ENCODE peak calls at places on chromosomes 13 and 19, in five cellular contexts. A is IMR-90, K is WTC11, Z is SK-N-SH, H is HepG2. L is an unnamed sample.
A peak's percentile ranks its signal among the peaks of the same experiment; 100 is the strongest.

GRCh38 chr19:5149508-5149907 is 180.6 kb downstream of the KDM4B start:
- DNase-seq in A (no peak), K (no peak), Z (no peak), H (no peak), L (no peak)

GRCh38 chr19:13212759-13213330 is 62.6 kb downstream of the IER2 start:
- DNase-seq in A (peak; percentile 43), K (peak; percentile 84), Z (peak; percentile 72), H (peak; percentile 58), L (peak; percentile 51)

GRCh38 chr13:30841161-30841560 is 64.9 kb upstream of the MEDAG start:
- DNase-seq in A (peak; percentile 45), K (no peak), Z (no peak), H (no peak), L (no peak)

GRCh38 chr13:79423801-79424642 is 18.0 kb upstream of the RBM26 start:
- DNase-seq in A (peak; percentile 63), K (no peak), Z (peak; percentile 45), H (peak; percentile 29), L (no peak)

GRCh38 chr13:109720758-109721184 is 65.6 kb downstream of the IRS2 start:
- DNase-seq in A (no peak), K (no peak), Z (no peak), H (peak; percentile 35), L (peak; percentile 61)

GRCh38 chr13:52969373-52969772 is 59.2 kb upstream of the OLFM4 start:
- DNase-seq in A (no peak), K (no peak), Z (no peak), H (no peak), L (no peak)

GRCh38 chr19:13102416-13102665 is 317 bp downstream of the LYL1 start:
- DNase-seq in A (no peak), K (no peak), Z (no peak), H (no peak), L (no peak)

GRCh38 chr13:106500450-106500849 is 35.0 kb downstream of the EFNB2 start:
- DNase-seq in A (no peak), K (no peak), Z (no peak), H (no peak), L (no peak)

GRCh38 chr13:31686660-31687430 is 52.5 kb upstream of the RXFP2 start:
- DNase-seq in A (no peak), K (no peak), Z (no peak), H (no peak), L (no peak)

GRCh38 chr13:110266983-110267382 is 40.0 kb downstream of the COL4A1 start:
- DNase-seq in A (no peak), K (peak; percentile 54), Z (peak; percentile 58), H (no peak), L (no peak)

GRCh38 chr13:45768668-45769067 is 66.5 kb downstream of the CBY2 start:
- DNase-seq in A (no peak), K (no peak), Z (no peak), H (no peak), L (no peak)

GRCh38 chr13:60696602-60697001 is 299.6 kb downstream of the TDRD3 start:
- DNase-seq in A (no peak), K (no peak), Z (no peak), H (no peak), L (no peak)

GRCh38 chr19:55642153-55643002 is 1.1 kb upstream of the ZNF581 start:
- DNase-seq in A (no peak), K (peak; percentile 36), Z (peak; percentile 47), H (no peak), L (no peak)

GRCh38 chr19:39970424-39970673 is 616 bp upstream of the PSMC4 start:
- DNase-seq in A (no peak), K (no peak), Z (no peak), H (no peak), L (no peak)

GRCh38 chr19:43526884-43527859 is at the start of gene ETHE1:
- DNase-seq in A (peak; percentile 31), K (peak; percentile 89), Z (peak; percentile 92), H (peak; percentile 44), L (peak; percentile 89)

GRCh38 chr13:38350114-38350617 is 515 bp downstream of the UFM1 start:
- DNase-seq in A (peak; percentile 50), K (peak; percentile 42), Z (peak; percentile 41), H (peak; percentile 49), L (peak; percentile 25)

GRCh38 chr13:96527497-96527896 is 437.6 kb downstream of the HS6ST3 start:
- DNase-seq in A (no peak), K (no peak), Z (no peak), H (no peak), L (no peak)

GRCh38 chr13:112756081-112756480 is 66.2 kb downstream of the ATP11A start:
- DNase-seq in A (no peak), K (no peak), Z (no peak), H (no peak), L (no peak)

GRCh38 chr19:42683917-42684513 is 56.3 kb downstream of the PSG3 start:
- DNase-seq in A (peak; percentile 31), K (peak; percentile 23), Z (peak; percentile 9), H (peak; percentile 5), L (peak; percentile 63)

GRCh38 chr13:57633950-57634828 is 2.6 kb downstream of the PCDH17 start:
- DNase-seq in A (no peak), K (peak; percentile 35), Z (peak; percentile 48), H (no peak), L (no peak)

GRCh38 chr13:57633141-57633949 is 1.8 kb downstream of the PCDH17 start:
- DNase-seq in A (no peak), K (peak; percentile 88), Z (peak; percentile 79), H (no peak), L (no peak)

GRCh38 chr13:57631607-57632275 is at the start of gene PCDH17:
- DNase-seq in A (no peak), K (peak; percentile 54), Z (peak; percentile 62), H (no peak), L (no peak)

GRCh38 chr13:57630661-57631606 is 610 bp upstream of the PCDH17 start:
- DNase-seq in A (no peak), K (no peak), Z (peak; percentile 51), H (no peak), L (no peak)

DNA sequence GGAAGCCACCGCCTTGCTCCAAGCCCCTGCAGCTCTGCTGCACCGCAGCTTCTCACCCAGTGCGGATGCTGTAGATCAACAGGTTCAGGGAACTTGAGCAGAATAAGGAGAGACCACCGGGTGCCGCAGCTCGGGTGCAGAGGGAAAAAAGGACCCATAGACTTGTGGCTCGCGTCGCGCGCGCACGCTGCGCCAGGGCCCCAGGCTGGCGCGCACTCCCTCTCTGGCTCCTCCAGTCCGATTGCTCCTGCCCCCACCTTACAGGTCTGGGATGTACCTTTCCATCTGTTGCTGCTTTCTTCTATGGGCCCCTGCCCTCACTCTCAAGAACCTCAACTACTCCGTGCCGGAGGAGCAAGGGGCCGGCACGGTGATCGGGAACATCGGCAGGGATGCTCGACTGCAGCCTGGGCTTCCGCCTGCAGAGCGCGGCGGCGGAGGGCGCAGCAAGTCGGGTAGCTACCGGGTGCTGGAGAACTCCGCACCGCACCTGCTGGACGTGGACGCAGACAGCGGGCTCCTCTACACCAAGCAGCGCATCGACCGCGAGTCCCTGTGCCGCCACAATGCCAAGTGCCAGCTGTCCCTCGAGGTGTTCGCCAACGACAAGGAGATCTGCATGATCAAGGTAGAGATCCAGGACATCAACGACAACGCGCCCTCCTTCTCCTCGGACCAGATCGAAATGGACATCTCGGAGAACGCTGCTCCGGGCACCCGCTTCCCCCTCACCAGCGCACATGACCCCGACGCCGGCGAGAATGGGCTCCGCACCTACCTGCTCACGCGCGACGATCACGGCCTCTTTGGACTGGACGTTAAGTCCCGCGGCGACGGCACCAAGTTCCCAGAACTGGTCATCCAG is 964 bp downstream of the PCDH17 start:
- DNase-seq in A (no peak), K (peak; percentile 51), Z (peak; percentile 54), H (no peak), L (no peak)
- TF ChIP-seq USF2 in A (no peak), K (no peak), Z (no peak), H (no peak), L (no peak)

DNA sequence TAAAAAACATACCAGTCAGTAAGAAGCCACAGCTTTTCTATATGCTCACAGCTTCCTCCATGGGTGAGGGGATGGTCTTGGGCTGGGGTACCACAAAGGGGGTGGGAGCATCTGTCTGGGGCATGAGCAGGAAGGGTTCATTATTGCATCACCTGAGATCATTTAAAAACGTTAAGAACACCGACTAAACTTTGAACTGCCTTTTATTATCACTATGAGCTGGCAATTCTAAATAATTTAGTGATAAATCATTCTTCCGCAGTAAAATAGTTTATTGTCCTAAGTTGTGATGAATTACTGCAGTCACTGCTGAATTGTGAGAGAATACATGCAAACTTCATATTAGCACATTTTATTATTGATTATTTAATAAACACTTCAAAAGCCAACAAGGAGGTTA is 71.6 kb downstream of the KL start:
- DNase-seq in A (no peak), K (no peak), Z (no peak), H (no peak), L (no peak)
- TF ChIP-seq USF2 in A (no peak), K (no peak), Z (no peak), H (no peak), L (no peak)

DNA sequence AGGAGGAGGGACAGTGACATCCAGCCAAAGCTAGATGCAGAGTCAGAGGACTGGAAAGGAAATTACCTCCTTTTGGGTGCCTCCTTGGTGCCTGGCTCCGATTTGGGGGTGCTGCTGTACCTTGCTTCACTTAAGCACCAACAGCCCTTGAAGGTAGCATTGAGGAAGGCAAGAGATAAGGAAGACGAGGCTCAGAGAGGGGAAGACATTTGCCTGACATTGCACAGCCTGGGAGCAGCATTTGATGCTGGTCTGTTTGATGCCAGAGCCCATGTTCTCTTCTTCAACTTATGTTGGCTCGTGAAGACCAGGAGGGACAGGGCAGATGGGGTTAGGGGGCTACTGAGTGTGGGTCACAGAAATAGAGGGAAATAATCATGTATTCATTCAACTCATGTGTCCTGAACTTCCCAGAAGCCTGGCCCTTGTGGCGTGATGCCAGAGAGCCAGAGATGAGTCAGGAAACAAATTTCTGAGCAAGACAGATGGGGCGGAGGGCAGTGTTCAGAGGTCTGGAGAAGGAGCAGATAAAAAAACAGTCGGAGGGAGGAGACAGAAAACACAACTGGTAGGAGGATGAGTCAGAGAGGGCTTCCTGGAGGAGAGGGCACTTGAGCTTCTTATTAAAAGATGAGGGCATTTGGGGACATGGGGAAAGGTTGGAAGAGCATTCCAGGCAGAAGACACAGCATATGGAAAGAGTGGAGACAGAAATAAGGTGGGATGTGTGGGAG is 3.0 kb upstream of the C19orf81 start:
- DNase-seq in A (peak; percentile 54), K (no peak), Z (no peak), H (no peak), L (peak; percentile 83)
- TF ChIP-seq USF2 in A (no peak), K (no peak), Z (no peak), H (no peak), L (no peak)

DNA sequence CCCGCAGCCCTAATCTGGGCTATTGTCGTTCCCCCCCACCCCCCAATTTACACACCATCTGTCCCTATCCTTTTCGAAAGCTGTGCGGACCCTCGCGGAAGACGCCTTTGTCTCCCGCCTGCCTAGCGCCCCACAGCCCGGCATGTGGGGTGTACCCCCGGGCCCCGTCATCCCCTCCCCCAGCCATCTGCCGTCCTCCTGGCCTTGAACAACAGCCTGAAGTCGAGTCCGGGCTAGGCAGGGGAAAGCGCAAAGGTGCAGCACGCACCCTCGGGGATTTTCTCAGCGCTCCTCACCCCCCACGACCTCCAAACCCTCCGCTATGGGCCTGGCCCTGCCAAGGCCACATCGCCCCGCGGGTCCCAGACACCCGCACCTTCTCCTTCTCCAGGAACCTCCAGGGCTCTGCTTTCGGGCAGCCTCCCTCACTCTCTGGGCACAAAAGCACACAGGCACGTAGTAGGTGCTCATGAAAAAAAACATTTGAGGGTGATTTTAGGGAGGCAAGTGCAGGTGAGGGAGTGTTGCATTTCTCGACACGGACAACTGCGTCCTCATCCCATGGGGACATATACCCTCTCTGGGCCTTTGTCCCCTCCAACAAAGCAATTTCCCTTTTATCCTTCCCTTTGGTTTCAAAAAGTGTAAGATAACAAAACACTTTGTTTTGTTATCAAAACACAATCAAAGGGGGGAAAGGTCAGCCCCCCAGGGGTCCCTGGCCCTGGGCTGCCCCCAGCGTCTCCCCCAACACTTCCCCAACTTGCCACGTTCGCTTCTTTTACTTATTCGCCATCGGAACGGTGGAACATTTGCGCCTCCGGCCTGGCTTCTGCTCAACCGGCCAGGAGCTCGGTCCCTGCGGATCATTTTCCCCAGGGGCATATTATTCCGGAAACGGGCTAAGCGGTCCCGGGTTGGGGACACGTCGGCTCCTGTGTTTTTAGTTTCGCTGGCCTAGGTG is 16.4 kb downstream of the CCDC124 start:
- DNase-seq in A (no peak), K (peak; percentile 45), Z (no peak), H (no peak), L (no peak)
- TF ChIP-seq USF2 in A (no peak), K (no peak), Z (no peak), H (no peak), L (no peak)